ENCODE peak calls at places on chromosomes 13 and 19, in five cellular contexts. One of them, this sample, is unnamed.

GRCh38 chr13:53648673-53649072 is 620.1 kb downstream of the OLFM4 start:
- DNase-seq in tibial nerve: no peak
- DNase-seq in fibroblast of lung: no peak
- DNase-seq in pancreas: no peak
- DNase-seq in mammary epithelial cell: no peak
- DNase-seq in this sample: no peak

GRCh38 chr19:51531349-51532315 is at the start of gene SIGLEC6:
- DNase-seq in mammary epithelial cell: no peak
- DNase-seq in pancreas: no peak
- DNase-seq in tibial nerve: peak; percentile 17
- DNase-seq in fibroblast of lung: no peak
- DNase-seq in this sample: no peak

GRCh38 chr13:24745516-24745860 is 18.5 kb upstream of the RNF17 start:
- DNase-seq in pancreas: peak; percentile 55
- DNase-seq in fibroblast of lung: no peak
- DNase-seq in mammary epithelial cell: no peak
- DNase-seq in tibial nerve: no peak
- DNase-seq in this sample: no peak

GRCh38 chr19:10418281-10419199 is 1.8 kb upstream of the PDE4A start:
- DNase-seq in mammary epithelial cell: no peak
- DNase-seq in tibial nerve: no peak
- DNase-seq in fibroblast of lung: no peak
- DNase-seq in pancreas: no peak
- DNase-seq in this sample: no peak

GRCh38 chr13:101397742-101398141 is 18.6 kb downstream of the NALCN start:
- DNase-seq in tibial nerve: no peak
- DNase-seq in mammary epithelial cell: peak; percentile 78
- DNase-seq in fibroblast of lung: peak; percentile 70
- DNase-seq in pancreas: no peak
- DNase-seq in this sample: peak; percentile 92

GRCh38 chr13:64529874-64530485 is 2700.2 kb downstream of the PCDH9 start:
- DNase-seq in tibial nerve: no peak
- DNase-seq in pancreas: no peak
- DNase-seq in mammary epithelial cell: no peak
- DNase-seq in fibroblast of lung: peak; percentile 14
- DNase-seq in this sample: no peak

GRCh38 chr13:90307136-90307535 is 1040.4 kb upstream of the MIR17HG start:
- DNase-seq in pancreas: no peak
- DNase-seq in tibial nerve: no peak
- DNase-seq in fibroblast of lung: no peak
- DNase-seq in mammary epithelial cell: no peak
- DNase-seq in this sample: no peak

GRCh38 chr19:50794778-50795664 is 4.8 kb downstream of the ACP4 start:
- DNase-seq in tibial nerve: no peak
- DNase-seq in pancreas: peak; percentile 78
- DNase-seq in mammary epithelial cell: no peak
- DNase-seq in fibroblast of lung: no peak
- DNase-seq in this sample: no peak

GRCh38 chr13:37406031-37406430 is 192.5 kb downstream of the POSTN start:
- DNase-seq in pancreas: no peak
- DNase-seq in tibial nerve: no peak
- DNase-seq in mammary epithelial cell: peak; percentile 36
- DNase-seq in fibroblast of lung: no peak
- DNase-seq in this sample: no peak

DNA sequence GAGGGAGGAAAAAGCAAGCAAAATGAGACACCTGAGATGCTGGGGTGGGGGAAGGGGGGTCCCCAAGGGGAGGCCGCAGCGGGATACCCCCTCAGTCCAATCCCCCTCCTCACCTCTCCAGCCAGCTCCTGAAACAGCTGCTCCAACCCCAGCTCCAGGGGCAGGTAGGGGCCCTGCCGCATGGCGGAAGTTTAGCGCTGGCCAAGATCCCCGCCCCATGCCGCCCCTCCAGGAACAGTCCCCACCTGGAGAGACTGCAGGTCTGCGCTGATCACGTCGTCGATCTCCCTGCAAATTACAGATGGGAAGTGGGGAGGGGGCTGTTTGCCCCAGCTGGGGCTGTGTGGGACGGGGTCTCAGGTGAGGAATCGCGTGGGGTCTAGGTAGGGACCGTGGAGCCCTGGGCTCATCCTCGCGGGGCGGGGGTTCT is 9.0 kb downstream of the CAPN12 start:
- DNase-seq in fibroblast of lung: no peak
- DNase-seq in pancreas: peak; percentile 87
- DNase-seq in tibial nerve: no peak
- DNase-seq in mammary epithelial cell: peak; percentile 47
- DNase-seq in this sample: no peak
- H3K4me1 ChIP-seq in fibroblast of lung: peaks cover 4% of the 10 kb centered on the region
- H3K4me1 ChIP-seq in pancreas: peaks cover 21% of the 10 kb centered on the region
- H3K4me1 ChIP-seq in tibial nerve: peaks cover 52% of the 10 kb centered on the region
- H3K4me1 ChIP-seq in mammary epithelial cell: peaks cover 33% of the 10 kb centered on the region
- H3K4me1 ChIP-seq in this sample: peaks cover 13% of the 10 kb centered on the region

GRCh38 chr13:19993024-19993423 is 34.5 kb downstream of the ZMYM2 start:
- DNase-seq in pancreas: no peak
- DNase-seq in fibroblast of lung: no peak
- DNase-seq in tibial nerve: no peak
- DNase-seq in mammary epithelial cell: no peak
- DNase-seq in this sample: no peak

GRCh38 chr13:19991531-19991930 is 33.0 kb downstream of the ZMYM2 start:
- DNase-seq in mammary epithelial cell: no peak
- DNase-seq in tibial nerve: no peak
- DNase-seq in fibroblast of lung: no peak
- DNase-seq in pancreas: no peak
- DNase-seq in this sample: no peak
- H3K4me1 ChIP-seq in mammary epithelial cell: no peaks in the 10 kb centered on the region
- H3K4me1 ChIP-seq in tibial nerve: peaks cover 22% of the 10 kb centered on the region
- H3K4me1 ChIP-seq in fibroblast of lung: no peaks in the 10 kb centered on the region
- H3K4me1 ChIP-seq in pancreas: peaks cover 6% of the 10 kb centered on the region
- H3K4me1 ChIP-seq in this sample: no peaks in the 10 kb centered on the region

DNA sequence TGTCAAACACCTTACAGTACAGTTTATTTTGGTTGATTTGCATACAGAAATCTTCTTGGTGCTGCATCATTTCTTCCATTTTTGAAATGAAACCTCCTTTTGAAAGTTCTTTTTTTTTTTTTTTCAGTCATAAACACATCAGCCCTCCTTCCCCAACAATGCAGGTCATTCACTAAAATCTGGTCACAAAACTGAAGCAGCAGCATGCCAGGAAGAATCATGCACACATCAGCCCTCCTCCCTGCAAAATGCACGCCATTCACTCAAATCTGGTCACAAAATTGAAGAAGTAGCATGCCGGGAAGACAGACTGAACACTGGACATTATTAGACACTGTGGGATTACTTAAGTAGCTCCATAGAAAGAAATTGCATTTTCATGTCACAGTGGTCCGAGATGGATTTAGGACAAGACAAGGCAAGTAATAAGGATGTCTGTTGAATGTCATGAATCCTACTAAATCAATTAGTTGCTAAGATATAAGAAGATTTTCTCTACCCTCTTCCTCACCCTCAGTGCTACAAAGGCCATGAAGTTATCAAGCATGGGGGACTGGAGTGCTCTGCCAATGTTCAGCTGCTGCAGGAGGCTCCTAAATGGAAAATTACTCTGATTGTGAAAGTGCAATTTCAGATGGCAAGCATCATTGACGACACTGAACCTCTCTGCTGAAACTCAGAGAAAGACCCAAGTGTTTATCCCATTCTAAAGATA is 913.3 kb downstream of the DIAPH3 start:
- DNase-seq in mammary epithelial cell: no peak
- DNase-seq in tibial nerve: no peak
- DNase-seq in pancreas: no peak
- DNase-seq in fibroblast of lung: no peak
- DNase-seq in this sample: no peak
- H3K4me1 ChIP-seq in mammary epithelial cell: no peaks in the 10 kb centered on the region
- H3K4me1 ChIP-seq in tibial nerve: peaks cover 8% of the 10 kb centered on the region
- H3K4me1 ChIP-seq in pancreas: no peaks in the 10 kb centered on the region
- H3K4me1 ChIP-seq in fibroblast of lung: no peaks in the 10 kb centered on the region
- H3K4me1 ChIP-seq in this sample: no peaks in the 10 kb centered on the region

GRCh38 chr19:13053761-13054604 is 48.7 kb downstream of the LYL1 start:
- DNase-seq in pancreas: peak; percentile 94
- DNase-seq in fibroblast of lung: peak; percentile 89
- DNase-seq in mammary epithelial cell: peak; percentile 89
- DNase-seq in tibial nerve: peak; percentile 82
- DNase-seq in this sample: peak; percentile 96

GRCh38 chr19:13054605-13055212 is 47.9 kb downstream of the LYL1 start:
- DNase-seq in pancreas: no peak
- DNase-seq in tibial nerve: peak; percentile 52
- DNase-seq in fibroblast of lung: no peak
- DNase-seq in mammary epithelial cell: no peak
- DNase-seq in this sample: no peak

GRCh38 chr19:13057147-13057572 is 45.5 kb downstream of the LYL1 start:
- DNase-seq in tibial nerve: no peak
- DNase-seq in mammary epithelial cell: no peak
- DNase-seq in pancreas: no peak
- DNase-seq in fibroblast of lung: no peak
- DNase-seq in this sample: no peak

GRCh38 chr19:13056052-13056660 is 46.5 kb downstream of the LYL1 start:
- DNase-seq in tibial nerve: no peak
- DNase-seq in pancreas: no peak
- DNase-seq in mammary epithelial cell: peak; percentile 90
- DNase-seq in fibroblast of lung: peak; percentile 56
- DNase-seq in this sample: peak; percentile 71

GRCh38 chr19:13055213-13056051 is 47.2 kb downstream of the LYL1 start:
- DNase-seq in pancreas: no peak
- DNase-seq in tibial nerve: peak; percentile 83
- DNase-seq in mammary epithelial cell: peak; percentile 51
- DNase-seq in fibroblast of lung: peak; percentile 95
- DNase-seq in this sample: peak; percentile 89
- H3K4me1 ChIP-seq in pancreas: peaks cover 35% of the 10 kb centered on the region
- H3K4me1 ChIP-seq in tibial nerve: peaks cover 100% of the 10 kb centered on the region
- H3K4me1 ChIP-seq in mammary epithelial cell: peaks cover 78% of the 10 kb centered on the region
- H3K4me1 ChIP-seq in fibroblast of lung: peaks cover 75% of the 10 kb centered on the region
- H3K4me1 ChIP-seq in this sample: peaks cover 75% of the 10 kb centered on the region

GRCh38 chr19:4054471-4055208 is 12.1 kb downstream of the ZBTB7A start:
- DNase-seq in tibial nerve: no peak
- DNase-seq in pancreas: no peak
- DNase-seq in mammary epithelial cell: no peak
- DNase-seq in fibroblast of lung: no peak
- DNase-seq in this sample: no peak

GRCh38 chr19:4053423-4054324 is 13.0 kb downstream of the ZBTB7A start:
- DNase-seq in tibial nerve: no peak
- DNase-seq in pancreas: no peak
- DNase-seq in fibroblast of lung: no peak
- DNase-seq in mammary epithelial cell: no peak
- DNase-seq in this sample: no peak

GRCh38 chr19:4052114-4052992 is 14.3 kb downstream of the ZBTB7A start:
- DNase-seq in pancreas: peak; percentile 85
- DNase-seq in mammary epithelial cell: peak; percentile 91
- DNase-seq in fibroblast of lung: peak; percentile 50
- DNase-seq in tibial nerve: no peak
- DNase-seq in this sample: peak; percentile 20

GRCh38 chr19:4052993-4053422 is 13.7 kb downstream of the ZBTB7A start:
- DNase-seq in fibroblast of lung: no peak
- DNase-seq in pancreas: no peak
- DNase-seq in tibial nerve: no peak
- DNase-seq in mammary epithelial cell: no peak
- DNase-seq in this sample: no peak

GRCh38 chr19:4055209-4055552 is 11.5 kb downstream of the ZBTB7A start:
- DNase-seq in tibial nerve: no peak
- DNase-seq in pancreas: no peak
- DNase-seq in mammary epithelial cell: no peak
- DNase-seq in fibroblast of lung: no peak
- DNase-seq in this sample: no peak
- H3K4me1 ChIP-seq in tibial nerve: peaks cover 92% of the 10 kb centered on the region
- H3K4me1 ChIP-seq in pancreas: peaks cover 27% of the 10 kb centered on the region
- H3K4me1 ChIP-seq in mammary epithelial cell: peaks cover 58% of the 10 kb centered on the region
- H3K4me1 ChIP-seq in fibroblast of lung: peaks cover 34% of the 10 kb centered on the region
- H3K4me1 ChIP-seq in this sample: peaks cover 40% of the 10 kb centered on the region

GRCh38 chr13:51814825-51815650 is 11.1 kb upstream of the DHRS12 start:
- DNase-seq in pancreas: no peak
- DNase-seq in mammary epithelial cell: peak; percentile 67
- DNase-seq in fibroblast of lung: peak; percentile 60
- DNase-seq in tibial nerve: peak; percentile 37
- DNase-seq in this sample: peak; percentile 50
- H3K4me1 ChIP-seq in pancreas: peaks cover 10% of the 10 kb centered on the region
- H3K4me1 ChIP-seq in mammary epithelial cell: peaks cover 4% of the 10 kb centered on the region
- H3K4me1 ChIP-seq in fibroblast of lung: no peaks in the 10 kb centered on the region
- H3K4me1 ChIP-seq in tibial nerve: peaks cover 20% of the 10 kb centered on the region
- H3K4me1 ChIP-seq in this sample: no peaks in the 10 kb centered on the region

GRCh38 chr19:16618248-16618647 is 9.8 kb downstream of the MED26 start:
- DNase-seq in tibial nerve: no peak
- DNase-seq in fibroblast of lung: no peak
- DNase-seq in pancreas: peak; percentile 20
- DNase-seq in mammary epithelial cell: no peak
- DNase-seq in this sample: no peak

GRCh38 chr19:16619456-16619855 is 8.5 kb downstream of the MED26 start:
- DNase-seq in fibroblast of lung: no peak
- DNase-seq in mammary epithelial cell: peak; percentile 2
- DNase-seq in tibial nerve: no peak
- DNase-seq in pancreas: peak; percentile 56
- DNase-seq in this sample: no peak

GRCh38 chr19:16620584-16620983 is 7.4 kb downstream of the MED26 start:
- DNase-seq in fibroblast of lung: no peak
- DNase-seq in tibial nerve: no peak
- DNase-seq in mammary epithelial cell: no peak
- DNase-seq in pancreas: no peak
- DNase-seq in this sample: no peak

GRCh38 chr19:16621165-16621800 is 6.7 kb downstream of the MED26 start:
- DNase-seq in tibial nerve: no peak
- DNase-seq in mammary epithelial cell: no peak
- DNase-seq in fibroblast of lung: no peak
- DNase-seq in pancreas: no peak
- DNase-seq in this sample: no peak

GRCh38 chr19:16620018-16620417 is 8.0 kb downstream of the MED26 start:
- DNase-seq in pancreas: no peak
- DNase-seq in fibroblast of lung: no peak
- DNase-seq in tibial nerve: no peak
- DNase-seq in mammary epithelial cell: no peak
- DNase-seq in this sample: no peak
- H3K4me1 ChIP-seq in pancreas: peaks cover 12% of the 10 kb centered on the region
- H3K4me1 ChIP-seq in fibroblast of lung: peaks cover 5% of the 10 kb centered on the region
- H3K4me1 ChIP-seq in tibial nerve: peaks cover 87% of the 10 kb centered on the region
- H3K4me1 ChIP-seq in mammary epithelial cell: peaks cover 11% of the 10 kb centered on the region
- H3K4me1 ChIP-seq in this sample: peaks cover 4% of the 10 kb centered on the region

GRCh38 chr19:46654621-46655152 is 6.3 kb downstream of the DACT3 start:
- DNase-seq in fibroblast of lung: no peak
- DNase-seq in pancreas: no peak
- DNase-seq in mammary epithelial cell: no peak
- DNase-seq in tibial nerve: no peak
- DNase-seq in this sample: no peak
- H3K4me1 ChIP-seq in fibroblast of lung: peaks cover 2% of the 10 kb centered on the region
- H3K4me1 ChIP-seq in pancreas: peaks cover 4% of the 10 kb centered on the region
- H3K4me1 ChIP-seq in mammary epithelial cell: no peaks in the 10 kb centered on the region
- H3K4me1 ChIP-seq in tibial nerve: peaks cover 36% of the 10 kb centered on the region
- H3K4me1 ChIP-seq in this sample: peaks cover 3% of the 10 kb centered on the region

GRCh38 chr13:46377554-46377953 is 9.5 kb downstream of the RUBCNL start:
- DNase-seq in tibial nerve: no peak
- DNase-seq in fibroblast of lung: no peak
- DNase-seq in mammary epithelial cell: no peak
- DNase-seq in pancreas: no peak
- DNase-seq in this sample: no peak
- H3K4me1 ChIP-seq in tibial nerve: no peaks in the 10 kb centered on the region
- H3K4me1 ChIP-seq in fibroblast of lung: no peaks in the 10 kb centered on the region
- H3K4me1 ChIP-seq in mammary epithelial cell: no peaks in the 10 kb centered on the region
- H3K4me1 ChIP-seq in pancreas: no peaks in the 10 kb centered on the region
- H3K4me1 ChIP-seq in this sample: no peaks in the 10 kb centered on the region

DNA sequence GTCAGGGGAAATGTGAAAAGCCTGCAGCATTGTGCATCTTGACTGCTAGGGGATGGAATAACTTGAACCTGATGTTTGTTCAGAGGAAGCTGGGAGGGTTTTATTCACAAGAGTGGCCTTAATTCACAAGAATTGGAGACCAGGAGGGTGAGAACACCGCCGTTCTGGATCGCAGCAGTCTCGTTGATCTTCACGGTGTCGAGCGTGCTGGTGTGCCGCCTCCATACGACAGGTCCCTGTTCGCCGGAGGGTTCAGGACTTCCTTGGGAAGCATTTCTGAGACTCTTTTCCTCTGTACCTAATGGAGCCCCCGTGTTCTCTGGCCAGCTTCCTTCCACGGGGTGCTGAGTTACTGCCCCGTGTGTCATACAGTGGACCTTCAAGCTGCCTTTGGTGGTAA is 66.9 kb downstream of the ARHGEF7 start:
- DNase-seq in tibial nerve: no peak
- DNase-seq in mammary epithelial cell: no peak
- DNase-seq in fibroblast of lung: no peak
- DNase-seq in pancreas: no peak
- DNase-seq in this sample: no peak
- H3K4me1 ChIP-seq in tibial nerve: peaks cover 82% of the 10 kb centered on the region
- H3K4me1 ChIP-seq in mammary epithelial cell: peaks cover 11% of the 10 kb centered on the region
- H3K4me1 ChIP-seq in fibroblast of lung: peaks cover 15% of the 10 kb centered on the region
- H3K4me1 ChIP-seq in pancreas: peaks cover 11% of the 10 kb centered on the region
- H3K4me1 ChIP-seq in this sample: peaks cover 7% of the 10 kb centered on the region

This sample was measured in IMR-90.